ENCODE peak calls at places on chromosomes 11 and 22, in four cellular contexts. T is transverse colon, M is HepG2, N is GM23338. P is an unnamed sample.

GRCh38 chr11:112320668-112321067 is 60.0 kb upstream of the PLET1 start:
- DNase-seq in M (peak), T (peak), N (no peak), P (no peak)

GRCh38 chr22:41302016-41302767 is 867 bp downstream of the ZC3H7B start:
- DNase-seq in T (no peak), M (no peak), N (peak), P (no peak)

GRCh38 chr11:33325456-33325855 is 68.3 kb downstream of the HIPK3 start:
- DNase-seq in N (no peak), T (no peak), M (no peak), P (no peak)

GRCh38 chr11:13963949-13964770 is 1.6 kb downstream of the SPON1 start:
- DNase-seq in N (peak), M (no peak), T (peak), P (no peak)

GRCh38 chr11:2768471-2769408 is 68.9 kb upstream of the KCNQ1OT1 start:
- DNase-seq in M (no peak), N (no peak), T (no peak), P (no peak)

GRCh38 chr11:61540528-61540927 is 32.0 kb downstream of the LRRC10B start:
- DNase-seq in T (no peak), M (no peak), N (no peak), P (no peak)

GRCh38 chr11:71120346-71120963 is 131.9 kb downstream of the SHANK2 start:
- DNase-seq in N (peak), T (peak), M (peak), P (no peak)

GRCh38 chr11:118476676-118477075 is 40.4 kb downstream of the KMT2A start:
- DNase-seq in T (no peak), N (no peak), M (no peak), P (no peak)

GRCh38 chr11:128405693-128406364 is 181.5 kb downstream of the ETS1 start:
- DNase-seq in T (no peak), M (no peak), N (no peak), P (no peak)

GRCh38 chr11:134237557-134237922 is 13.1 kb downstream of the VPS26B start:
- DNase-seq in T (no peak), N (no peak), M (no peak), P (no peak)

GRCh38 chr11:133946541-133947297 is 10.0 kb downstream of the IGSF9B start:
- DNase-seq in T (no peak), M (no peak), N (peak), P (no peak)

GRCh38 chr11:83051760-83052671 is 19.7 kb downstream of the RAB30 start:
- DNase-seq in M (no peak), T (no peak), N (no peak), P (no peak)

GRCh38 chr11:15613799-15614198 is 499.1 kb downstream of the INSC start:
- DNase-seq in N (no peak), M (no peak), T (no peak), P (no peak)

GRCh38 chr22:30212363-30212995 is 34.1 kb downstream of the LIF start:
- DNase-seq in N (no peak), M (peak), T (peak), P (peak)

GRCh38 chr11:2890466-2891241 is 5.1 kb upstream of the CDKN1C start:
- DNase-seq in N (no peak), T (peak), M (no peak), P (no peak)

GRCh38 chr11:127485541-127485940 is 485.0 kb upstream of the KIRREL3 start:
- DNase-seq in N (no peak), M (no peak), T (no peak), P (no peak)

GRCh38 chr11:99766816-99767215 is 746.1 kb downstream of the CNTN5 start:
- DNase-seq in T (no peak), N (no peak), M (no peak), P (no peak)

GRCh38 chr22:49152146-49152929 is 675.3 kb downstream of the BRD1 start:
- DNase-seq in T (no peak), M (no peak), N (no peak), P (no peak)

GRCh38 chr11:36008576-36008975 is 64.7 kb downstream of the LDLRAD3 start:
- DNase-seq in M (no peak), T (no peak), N (no peak), P (no peak)
- H3K27ac ChIP-seq in M (no peak), T (no peak), N (no peak), P (no peak)

DNA sequence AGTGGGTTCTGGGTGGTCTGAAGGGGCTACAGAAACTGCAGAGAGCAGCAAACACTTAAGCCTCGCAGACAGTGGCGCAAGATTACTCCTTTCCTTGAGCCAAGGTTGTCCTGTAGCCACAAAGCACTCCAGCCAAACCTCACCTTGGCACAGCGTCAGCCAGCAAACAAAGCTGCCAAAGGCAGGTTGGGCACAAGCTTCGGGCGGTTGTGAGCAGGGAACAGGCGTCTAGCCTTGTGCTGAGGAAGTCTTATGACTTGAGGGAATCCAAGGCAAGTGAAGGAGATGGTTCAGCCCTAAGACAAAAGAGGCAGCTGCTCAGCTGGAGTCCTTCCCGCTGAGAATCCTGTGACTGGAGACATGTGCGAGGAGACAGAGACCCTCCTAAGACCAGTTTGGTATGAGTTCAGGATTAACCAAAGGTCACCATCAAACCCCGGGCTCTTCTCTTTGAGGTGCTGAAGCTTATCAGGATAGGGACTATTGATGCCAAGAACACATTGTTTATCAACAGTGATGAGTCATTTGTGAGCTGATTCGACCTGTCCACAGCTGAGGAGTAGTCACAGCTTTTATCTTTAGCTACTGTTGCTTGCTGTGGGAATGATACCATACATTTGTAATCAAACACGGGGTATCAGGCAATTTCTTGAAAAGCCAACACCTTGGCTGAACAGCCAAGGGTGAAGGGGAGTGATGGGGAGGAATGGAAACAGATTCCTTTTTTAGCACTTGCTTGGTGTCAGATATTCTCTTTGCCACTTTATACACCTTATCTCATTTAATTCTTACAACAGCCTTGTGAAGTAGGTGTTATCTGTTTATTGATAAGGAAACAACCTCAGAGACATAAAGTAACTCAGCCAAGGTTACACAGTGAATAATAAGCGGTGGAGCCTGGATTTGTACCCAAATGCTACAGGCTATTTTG is 4.6 kb downstream of the ADM start:
- DNase-seq in T (peak), N (peak), M (peak), P (no peak)
- TF ChIP-seq POLR2AphosphoS5 in T (peak), N (no peak), M (no peak), P (no peak)

DNA sequence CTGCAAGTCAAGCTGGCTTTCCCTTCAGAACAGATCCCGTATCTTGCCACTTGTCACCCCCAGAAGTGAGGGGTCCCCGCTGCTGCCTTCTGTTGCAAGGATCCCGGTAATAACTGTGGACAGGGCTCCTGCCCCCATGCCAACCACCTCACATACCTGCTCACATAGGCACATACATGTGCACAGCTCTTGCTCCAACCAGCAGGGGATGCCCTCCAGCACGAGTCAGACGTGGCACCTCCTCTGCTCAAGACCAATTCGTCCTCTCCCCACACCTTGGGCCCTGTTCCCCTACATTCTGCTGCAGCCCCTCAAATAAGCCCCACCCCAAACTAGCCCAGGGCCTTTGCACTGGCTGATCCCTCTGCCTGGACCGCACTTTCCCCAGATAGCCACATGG is 163.3 kb downstream of the CRYBB2 start:
- DNase-seq in T (no peak), N (no peak), M (no peak), P (no peak)
- TF ChIP-seq CTCF in T (no peak), N (peak), M (peak), P (peak)

GRCh38 chr11:122459064-122459463 is 196.5 kb upstream of the UBASH3B start:
- DNase-seq in T (no peak), N (no peak), M (no peak), P (no peak)

GRCh38 chr11:122451911-122452310 is 203.6 kb upstream of the UBASH3B start:
- DNase-seq in N (no peak), T (no peak), M (no peak), P (no peak)

DNA sequence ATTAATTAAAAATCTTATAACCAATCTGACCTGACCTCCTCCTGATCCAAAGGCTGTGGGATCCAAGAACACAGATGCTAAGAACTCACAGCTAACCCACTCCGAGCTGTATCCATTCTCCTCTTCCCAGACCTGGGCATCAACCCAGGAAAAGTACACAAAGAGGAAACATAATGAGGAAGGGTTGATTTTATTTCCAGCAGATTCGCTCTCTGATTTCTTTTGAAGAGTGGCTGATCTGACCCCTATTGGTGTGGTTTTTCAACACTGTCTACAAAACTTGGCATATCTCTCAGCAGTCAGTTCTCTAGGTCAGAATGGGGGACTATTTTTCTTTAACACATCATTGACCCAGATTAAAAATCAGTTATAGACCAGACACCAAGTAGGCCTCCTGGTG is 201.9 kb upstream of the UBASH3B start:
- DNase-seq in M (no peak), N (no peak), T (no peak), P (no peak)
- H3K27ac ChIP-seq in M (no peak), N (no peak), T (no peak), P (no peak)

GRCh38 chr22:28923826-28924732 is 40.7 kb downstream of the ZNRF3 start:
- DNase-seq in M (peak), T (peak), N (peak), P (no peak)
- TF ChIP-seq POLR2AphosphoS5 in M (no peak), T (no peak), N (no peak), P (no peak)

DNA sequence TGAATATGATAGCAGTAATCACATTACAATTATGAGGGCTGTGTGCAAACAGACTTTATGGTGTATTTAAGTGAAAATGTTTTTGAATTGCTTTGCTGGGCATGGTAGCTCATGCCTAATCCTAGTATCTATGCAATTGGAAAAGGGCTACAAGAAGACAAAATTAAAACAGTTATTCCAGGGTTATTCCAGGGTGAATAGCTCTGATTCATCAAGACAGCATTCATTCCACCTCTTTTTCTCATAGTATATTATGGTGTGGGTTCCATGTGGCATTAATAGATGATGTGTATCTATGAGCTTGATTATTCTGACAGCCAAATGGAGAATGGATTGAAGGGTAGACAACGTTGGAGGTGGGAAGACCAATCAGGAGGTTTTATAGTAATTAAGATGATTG is 12.1 kb upstream of the SIDT2 start:
- DNase-seq in M (no peak), N (no peak), T (no peak), P (no peak)
- TF ChIP-seq CTCF in M (no peak), N (no peak), T (no peak), P (no peak)